ENCODE peak calls at places on chromosome 22, in four cellular contexts. B is choroid plexus epithelial cell, S is upper lobe of right lung, C is coronary artery. H is an unnamed sample.

GRCh38 chr22:44842417-44842816 is 90.0 kb downstream of the ARHGAP8 start:
- DNase-seq in B (no peak), S (no peak), C (no peak), H (no peak)

GRCh38 chr22:50628543-50629134 is 687 bp upstream of the ARSA start:
- DNase-seq in B (no peak), S (peak; percentile 62), C (no peak), H (no peak)

GRCh38 chr22:50468626-50469025 is 6.2 kb downstream of the SBF1 start:
- DNase-seq in B (no peak), S (no peak), C (no peak), H (no peak)

GRCh38 chr22:49323751-49324415 is 503.8 kb downstream of the BRD1 start:
- DNase-seq in B (no peak), S (peak; percentile 52), C (peak; percentile 49), H (no peak)

GRCh38 chr22:27801197-27801615 is 350 bp downstream of the MN1 start:
- DNase-seq in B (peak; percentile 59), S (peak; percentile 69), C (no peak), H (peak; percentile 56)

GRCh38 chr22:32044913-32045312 is 1.9 kb downstream of the SLC5A1 start:
- DNase-seq in B (no peak), S (no peak), C (no peak), H (no peak)

GRCh38 chr22:20756846-20757245 is 17.1 kb upstream of the SERPIND1 start:
- DNase-seq in B (no peak), S (no peak), C (no peak), H (no peak)

GRCh38 chr22:41517172-41518047 is 26.9 kb downstream of the POLR3H start:
- DNase-seq in B (peak; percentile 62), S (no peak), C (no peak), H (peak; percentile 61)

GRCh38 chr22:44452531-44453420 is 45.3 kb downstream of the RTL6 start:
- DNase-seq in B (no peak), S (peak; percentile 42), C (peak; percentile 64), H (no peak)

GRCh38 chr22:46596819-46597218 is 23.4 kb upstream of the GRAMD4 start:
- DNase-seq in B (no peak), S (peak; percentile 90), C (no peak), H (no peak)

GRCh38 chr22:45508814-45509213 is 6.1 kb downstream of the FBLN1 start:
- DNase-seq in B (no peak), S (no peak), C (no peak), H (no peak)

GRCh38 chr22:49369726-49370717 is 457.7 kb downstream of the BRD1 start:
- DNase-seq in B (no peak), S (peak; percentile 54), C (peak; percentile 47), H (no peak)

GRCh38 chr22:47043835-47044721 is 281.6 kb downstream of the TBC1D22A start:
- DNase-seq in B (peak; percentile 17), S (peak; percentile 66), C (no peak), H (peak; percentile 34)

GRCh38 chr22:30307026-30307574 is 17.8 kb upstream of the CASTOR1 start:
- DNase-seq in B (no peak), S (no peak), C (no peak), H (no peak)
- H3K4me3 ChIP-seq in B (no peak overlapping the region), S (no peak overlapping the region), C (no peak overlapping the region), H (no peak overlapping the region)

GRCh38 chr22:22803285-22803853 is 84.2 kb upstream of the IGLL5 start:
- DNase-seq in B (no peak), S (no peak), C (no peak), H (no peak)

GRCh38 chr22:22798716-22799115 is 88.9 kb upstream of the IGLL5 start:
- DNase-seq in B (no peak), S (no peak), C (no peak), H (no peak)

GRCh38 chr22:22799561-22799960 is 88.1 kb upstream of the IGLL5 start:
- DNase-seq in B (no peak), S (no peak), C (no peak), H (no peak)

GRCh38 chr22:22800716-22801115 is 86.9 kb upstream of the IGLL5 start:
- DNase-seq in B (no peak), S (no peak), C (no peak), H (no peak)

GRCh38 chr22:22802346-22802970 is 85.2 kb upstream of the IGLL5 start:
- DNase-seq in B (peak; percentile 3), S (no peak), C (no peak), H (no peak)
- TF ChIP-seq CTCF in B (peak; percentile 35), S (peak; percentile 22), C (no peak), H (peak; percentile 33)

GRCh38 chr22:38467438-38467903 is 425 bp upstream of the KDELR3 start:
- DNase-seq in B (no peak), S (peak; percentile 69), C (no peak), H (no peak)

GRCh38 chr22:38471237-38471636 is 3.3 kb downstream of the KDELR3 start:
- DNase-seq in B (no peak), S (peak; percentile 41), C (no peak), H (no peak)

GRCh38 chr22:38468761-38469305 is 937 bp downstream of the KDELR3 start:
- DNase-seq in B (no peak), S (peak; percentile 64), C (no peak), H (no peak)

GRCh38 chr22:38467904-38468760 is at the start of gene KDELR3:
- DNase-seq in B (peak; percentile 67), S (peak; percentile 86), C (no peak), H (peak; percentile 83)

GRCh38 chr22:38469306-38469781 is 1.4 kb downstream of the KDELR3 start:
- DNase-seq in B (no peak), S (no peak), C (no peak), H (no peak)
- H3K4me3 ChIP-seq in B (peak overlapping the region; percentile 95), S (no peak overlapping the region), C (peak overlapping the region; percentile 85), H (peak overlapping the region; percentile 99)

GRCh38 chr22:19225560-19225959 is 47.0 kb upstream of the SLC25A1 start:
- DNase-seq in B (no peak), S (no peak), C (no peak), H (no peak)
- TF ChIP-seq CTCF in B (no peak), S (no peak), C (no peak), H (no peak)

GRCh38 chr22:23219787-23220484 is 39.6 kb downstream of the BCR start:
- DNase-seq in B (peak; percentile 63), S (peak; percentile 77), C (no peak), H (peak; percentile 62)

GRCh38 chr22:23219317-23219716 is 39.0 kb downstream of the BCR start:
- DNase-seq in B (no peak), S (no peak), C (no peak), H (no peak)

GRCh38 chr22:23218867-23219251 is 38.5 kb downstream of the BCR start:
- DNase-seq in B (peak; percentile 86), S (peak; percentile 90), C (no peak), H (no peak)

GRCh38 chr22:23217171-23218052 is 37.1 kb downstream of the BCR start:
- DNase-seq in B (no peak), S (no peak), C (no peak), H (no peak)

DNA sequence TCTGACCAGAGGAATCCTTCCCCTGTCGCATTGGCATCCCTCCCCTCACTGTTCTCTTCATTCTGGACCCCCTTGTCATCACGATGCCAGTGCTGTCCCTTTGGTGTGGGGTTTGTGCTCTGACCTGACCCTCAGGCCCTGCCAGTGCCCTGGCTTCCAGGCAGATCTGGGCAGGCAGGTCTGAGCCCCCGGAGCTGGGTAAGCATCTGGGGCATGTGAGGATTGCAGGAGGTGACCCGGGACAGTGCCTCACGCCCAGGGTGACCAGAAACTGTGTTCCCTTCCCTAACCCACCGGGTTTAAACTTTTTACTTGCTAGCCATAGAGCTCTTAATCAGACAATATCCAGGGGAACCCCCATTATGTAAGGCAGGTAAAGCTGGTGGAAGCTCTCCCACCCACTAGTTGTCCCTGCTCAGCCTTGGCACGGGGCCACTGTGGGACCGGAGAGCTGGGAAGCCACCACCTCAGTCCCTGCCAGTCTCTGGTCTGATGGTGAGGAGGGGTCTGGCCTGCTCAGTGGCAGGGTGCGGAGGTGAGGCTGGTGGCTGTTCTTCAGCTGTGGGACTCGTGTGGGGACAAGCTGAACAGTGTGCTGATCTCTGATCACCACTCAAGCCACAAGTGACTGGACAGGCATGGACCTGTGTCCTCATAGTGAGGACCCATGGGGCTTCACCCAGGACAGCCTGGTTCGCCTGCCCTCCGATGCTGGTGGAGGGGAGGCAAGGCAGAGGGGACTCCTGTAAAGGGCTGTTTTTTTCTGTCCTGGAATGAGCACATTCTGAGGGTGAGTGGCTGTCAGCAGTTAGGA is 38.0 kb downstream of the BCR start:
- DNase-seq in B (no peak), S (no peak), C (no peak), H (no peak)
- H3K4me3 ChIP-seq in B (no peak overlapping the region), S (no peak overlapping the region), C (peak overlapping the region; percentile 10), H (no peak overlapping the region)

GRCh38 chr22:23591203-23591791 is 11.2 kb upstream of the IGLL1 start:
- DNase-seq in B (peak; percentile 82), S (peak; percentile 78), C (no peak), H (peak; percentile 78)
- TF ChIP-seq CTCF in B (peak; percentile 97), S (peak; percentile 84), C (peak; percentile 56), H (peak; percentile 96)

H was measured in cardiac fibroblast.